ENCODE peak calls at places on chromosomes 3 and 15, in eight cellular contexts. One of them, this sample, is unnamed.

GRCh38 chr3:85821130-85821756 is 862.5 kb downstream of the CADM2 start:
- DNase-seq in mesothelial cell of epicardium: no peak
- DNase-seq in AG09319: no peak
- DNase-seq in tibial artery: no peak
- DNase-seq in astrocyte of the spinal cord: peak; percentile 14
- DNase-seq in endodermal cell: peak; percentile 80
- DNase-seq in lung: no peak
- DNase-seq in fibroblast of villous mesenchyme: no peak
- DNase-seq in this sample: no peak

GRCh38 chr3:97510795-97511194 is 253.8 kb upstream of the ARL6 start:
- DNase-seq in tibial artery: no peak
- DNase-seq in AG09319: no peak
- DNase-seq in fibroblast of villous mesenchyme: no peak
- DNase-seq in mesothelial cell of epicardium: no peak
- DNase-seq in astrocyte of the spinal cord: no peak
- DNase-seq in endodermal cell: peak; percentile 71
- DNase-seq in lung: no peak
- DNase-seq in this sample: no peak

GRCh38 chr15:36527512-36528162 is 51.8 kb upstream of the CDIN1 start:
- DNase-seq in astrocyte of the spinal cord: no peak
- DNase-seq in lung: no peak
- DNase-seq in fibroblast of villous mesenchyme: no peak
- DNase-seq in endodermal cell: no peak
- DNase-seq in tibial artery: no peak
- DNase-seq in mesothelial cell of epicardium: no peak
- DNase-seq in AG09319: no peak
- DNase-seq in this sample: no peak

GRCh38 chr15:70845616-70846360 is 8.2 kb downstream of the LARP6 start:
- DNase-seq in tibial artery: no peak
- DNase-seq in lung: no peak
- DNase-seq in astrocyte of the spinal cord: no peak
- DNase-seq in AG09319: no peak
- DNase-seq in fibroblast of villous mesenchyme: no peak
- DNase-seq in mesothelial cell of epicardium: no peak
- DNase-seq in endodermal cell: no peak
- DNase-seq in this sample: no peak

GRCh38 chr3:23390446-23390845 is 187.3 kb downstream of the UBE2E2 start:
- DNase-seq in mesothelial cell of epicardium: no peak
- DNase-seq in fibroblast of villous mesenchyme: no peak
- DNase-seq in astrocyte of the spinal cord: no peak
- DNase-seq in endodermal cell: no peak
- DNase-seq in lung: no peak
- DNase-seq in AG09319: no peak
- DNase-seq in tibial artery: no peak
- DNase-seq in this sample: no peak

GRCh38 chr3:124861041-124861440 is 26.1 kb downstream of the ITGB5 start:
- DNase-seq in astrocyte of the spinal cord: no peak
- DNase-seq in fibroblast of villous mesenchyme: peak; percentile 77
- DNase-seq in lung: no peak
- DNase-seq in AG09319: no peak
- DNase-seq in mesothelial cell of epicardium: no peak
- DNase-seq in endodermal cell: no peak
- DNase-seq in tibial artery: no peak
- DNase-seq in this sample: no peak

GRCh38 chr15:50840520-50840919 is 68.0 kb upstream of the AP4E1 start:
- DNase-seq in mesothelial cell of epicardium: no peak
- DNase-seq in AG09319: no peak
- DNase-seq in astrocyte of the spinal cord: no peak
- DNase-seq in tibial artery: no peak
- DNase-seq in fibroblast of villous mesenchyme: no peak
- DNase-seq in endodermal cell: peak; percentile 62
- DNase-seq in lung: no peak
- DNase-seq in this sample: no peak

GRCh38 chr15:80694624-80695098 is 449 bp upstream of the ABHD17C start:
- DNase-seq in fibroblast of villous mesenchyme: no peak
- DNase-seq in astrocyte of the spinal cord: no peak
- DNase-seq in tibial artery: no peak
- DNase-seq in AG09319: no peak
- DNase-seq in lung: no peak
- DNase-seq in mesothelial cell of epicardium: peak; percentile 53
- DNase-seq in endodermal cell: peak; percentile 75
- DNase-seq in this sample: no peak

GRCh38 chr15:34436956-34437442 is 609 bp downstream of the GOLGA8A start:
- DNase-seq in fibroblast of villous mesenchyme: peak; percentile 37
- DNase-seq in mesothelial cell of epicardium: peak; percentile 66
- DNase-seq in AG09319: peak; percentile 5
- DNase-seq in tibial artery: no peak
- DNase-seq in lung: no peak
- DNase-seq in endodermal cell: peak; percentile 83
- DNase-seq in astrocyte of the spinal cord: peak; percentile 32
- DNase-seq in this sample: no peak

GRCh38 chr3:39284457-39284881 is 4.6 kb upstream of the CX3CR1 start:
- DNase-seq in tibial artery: no peak
- DNase-seq in endodermal cell: peak; percentile 30
- DNase-seq in astrocyte of the spinal cord: peak; percentile 18
- DNase-seq in lung: no peak
- DNase-seq in AG09319: no peak
- DNase-seq in mesothelial cell of epicardium: no peak
- DNase-seq in fibroblast of villous mesenchyme: peak; percentile 26
- DNase-seq in this sample: no peak

GRCh38 chr15:69815793-69816192 is 281.9 kb downstream of the TLE3 start:
- DNase-seq in endodermal cell: no peak
- DNase-seq in AG09319: no peak
- DNase-seq in mesothelial cell of epicardium: no peak
- DNase-seq in tibial artery: no peak
- DNase-seq in astrocyte of the spinal cord: no peak
- DNase-seq in fibroblast of villous mesenchyme: no peak
- DNase-seq in lung: no peak
- DNase-seq in this sample: no peak

GRCh38 chr15:78811825-78812183 is 540 bp upstream of the ADAMTS7 start:
- DNase-seq in fibroblast of villous mesenchyme: no peak
- DNase-seq in AG09319: no peak
- DNase-seq in mesothelial cell of epicardium: peak; percentile 47
- DNase-seq in tibial artery: no peak
- DNase-seq in lung: no peak
- DNase-seq in astrocyte of the spinal cord: no peak
- DNase-seq in endodermal cell: no peak
- DNase-seq in this sample: no peak

GRCh38 chr15:67076147-67076843 is 10.9 kb downstream of the SMAD3 start:
- DNase-seq in AG09319: no peak
- DNase-seq in tibial artery: no peak
- DNase-seq in endodermal cell: no peak
- DNase-seq in mesothelial cell of epicardium: no peak
- DNase-seq in fibroblast of villous mesenchyme: peak; percentile 75
- DNase-seq in lung: no peak
- DNase-seq in astrocyte of the spinal cord: peak; percentile 87
- DNase-seq in this sample: no peak

GRCh38 chr3:101940521-101940992 is 91.2 kb downstream of the NFKBIZ start:
- DNase-seq in astrocyte of the spinal cord: peak; percentile 98
- DNase-seq in endodermal cell: peak; percentile 59
- DNase-seq in tibial artery: peak; percentile 53
- DNase-seq in mesothelial cell of epicardium: peak; percentile 57
- DNase-seq in lung: peak; percentile 41
- DNase-seq in AG09319: peak; percentile 75
- DNase-seq in fibroblast of villous mesenchyme: peak; percentile 99
- DNase-seq in this sample: peak; percentile 85

GRCh38 chr15:80403712-80404056 is 498 bp upstream of the ARNT2 start:
- DNase-seq in tibial artery: no peak
- DNase-seq in mesothelial cell of epicardium: peak; percentile 60
- DNase-seq in endodermal cell: peak; percentile 80
- DNase-seq in lung: no peak
- DNase-seq in AG09319: no peak
- DNase-seq in astrocyte of the spinal cord: peak; percentile 4
- DNase-seq in fibroblast of villous mesenchyme: no peak
- DNase-seq in this sample: no peak

GRCh38 chr3:126752303-126753190 is 48.5 kb downstream of the CHCHD6 start:
- DNase-seq in astrocyte of the spinal cord: peak; percentile 79
- DNase-seq in mesothelial cell of epicardium: peak; percentile 83
- DNase-seq in lung: peak; percentile 79
- DNase-seq in endodermal cell: peak; percentile 98
- DNase-seq in AG09319: peak; percentile 45
- DNase-seq in tibial artery: peak; percentile 70
- DNase-seq in fibroblast of villous mesenchyme: peak; percentile 78
- DNase-seq in this sample: no peak

GRCh38 chr3:50319181-50319871 is 3.2 kb downstream of the HYAL2 start:
- DNase-seq in lung: no peak
- DNase-seq in tibial artery: no peak
- DNase-seq in astrocyte of the spinal cord: no peak
- DNase-seq in AG09319: no peak
- DNase-seq in endodermal cell: no peak
- DNase-seq in mesothelial cell of epicardium: no peak
- DNase-seq in fibroblast of villous mesenchyme: no peak
- DNase-seq in this sample: no peak

GRCh38 chr3:184354121-184354728 is 7.2 kb downstream of the CLCN2 start:
- DNase-seq in astrocyte of the spinal cord: no peak
- DNase-seq in fibroblast of villous mesenchyme: no peak
- DNase-seq in AG09319: no peak
- DNase-seq in endodermal cell: peak; percentile 90
- DNase-seq in mesothelial cell of epicardium: peak; percentile 65
- DNase-seq in lung: no peak
- DNase-seq in tibial artery: no peak
- DNase-seq in this sample: no peak

GRCh38 chr3:53495518-53496501 is 1.4 kb downstream of the CACNA1D start:
- DNase-seq in tibial artery: no peak
- DNase-seq in endodermal cell: peak; percentile 73
- DNase-seq in astrocyte of the spinal cord: no peak
- DNase-seq in fibroblast of villous mesenchyme: no peak
- DNase-seq in AG09319: no peak
- DNase-seq in mesothelial cell of epicardium: peak; percentile 45
- DNase-seq in lung: no peak
- DNase-seq in this sample: no peak

GRCh38 chr3:20194793-20195460 is 8.9 kb upstream of the SGO1 start:
- DNase-seq in astrocyte of the spinal cord: no peak
- DNase-seq in endodermal cell: no peak
- DNase-seq in lung: no peak
- DNase-seq in mesothelial cell of epicardium: no peak
- DNase-seq in AG09319: no peak
- DNase-seq in fibroblast of villous mesenchyme: no peak
- DNase-seq in tibial artery: no peak
- DNase-seq in this sample: no peak

GRCh38 chr3:186097663-186098451 is 11.0 kb downstream of the ETV5 start:
- DNase-seq in mesothelial cell of epicardium: peak; percentile 64
- DNase-seq in fibroblast of villous mesenchyme: peak; percentile 78
- DNase-seq in lung: peak; percentile 85
- DNase-seq in astrocyte of the spinal cord: peak; percentile 93
- DNase-seq in endodermal cell: peak; percentile 94
- DNase-seq in tibial artery: peak; percentile 43
- DNase-seq in AG09319: no peak
- DNase-seq in this sample: peak; percentile 85

GRCh38 chr3:99549918-99550603 is 88.3 kb upstream of the COL8A1 start:
- DNase-seq in lung: no peak
- DNase-seq in AG09319: no peak
- DNase-seq in tibial artery: no peak
- DNase-seq in endodermal cell: no peak
- DNase-seq in fibroblast of villous mesenchyme: peak; percentile 42
- DNase-seq in mesothelial cell of epicardium: no peak
- DNase-seq in astrocyte of the spinal cord: no peak
- DNase-seq in this sample: no peak

GRCh38 chr15:43165801-43166325 is 19.3 kb upstream of the CCNDBP1 start:
- DNase-seq in lung: no peak
- DNase-seq in AG09319: no peak
- DNase-seq in mesothelial cell of epicardium: no peak
- DNase-seq in astrocyte of the spinal cord: no peak
- DNase-seq in fibroblast of villous mesenchyme: peak; percentile 31
- DNase-seq in tibial artery: no peak
- DNase-seq in endodermal cell: no peak
- DNase-seq in this sample: no peak
- TF ChIP-seq CTCF in lung: no peak
- TF ChIP-seq CTCF in AG09319: no peak
- TF ChIP-seq CTCF in mesothelial cell of epicardium: no peak
- TF ChIP-seq CTCF in astrocyte of the spinal cord: no peak
- TF ChIP-seq CTCF in fibroblast of villous mesenchyme: no peak
- TF ChIP-seq CTCF in tibial artery: no peak
- TF ChIP-seq CTCF in endodermal cell: no peak
- TF ChIP-seq CTCF in this sample: no peak

GRCh38 chr15:68578175-68578959 is 426 bp upstream of the CORO2B start:
- DNase-seq in mesothelial cell of epicardium: peak; percentile 68
- DNase-seq in AG09319: peak; percentile 35
- DNase-seq in fibroblast of villous mesenchyme: peak; percentile 59
- DNase-seq in tibial artery: peak; percentile 66
- DNase-seq in astrocyte of the spinal cord: peak; percentile 73
- DNase-seq in lung: peak; percentile 45
- DNase-seq in endodermal cell: peak; percentile 84
- DNase-seq in this sample: no peak
- TF ChIP-seq CTCF in mesothelial cell of epicardium: no peak
- TF ChIP-seq CTCF in AG09319: peak; percentile 47
- TF ChIP-seq CTCF in fibroblast of villous mesenchyme: peak; percentile 41
- TF ChIP-seq CTCF in tibial artery: peak; percentile 40
- TF ChIP-seq CTCF in astrocyte of the spinal cord: peak; percentile 48
- TF ChIP-seq CTCF in lung: peak; percentile 55
- TF ChIP-seq CTCF in endodermal cell: peak; percentile 56
- TF ChIP-seq CTCF in this sample: peak; percentile 45

GRCh38 chr3:48119495-48120193 is 68.6 kb downstream of the CDC25A start:
- DNase-seq in tibial artery: peak; percentile 64
- DNase-seq in mesothelial cell of epicardium: no peak
- DNase-seq in fibroblast of villous mesenchyme: peak; percentile 78
- DNase-seq in lung: peak; percentile 30
- DNase-seq in AG09319: no peak
- DNase-seq in endodermal cell: no peak
- DNase-seq in astrocyte of the spinal cord: peak; percentile 32
- DNase-seq in this sample: no peak
- TF ChIP-seq CTCF in tibial artery: no peak
- TF ChIP-seq CTCF in mesothelial cell of epicardium: no peak
- TF ChIP-seq CTCF in fibroblast of villous mesenchyme: no peak
- TF ChIP-seq CTCF in lung: no peak
- TF ChIP-seq CTCF in AG09319: peak; percentile 1
- TF ChIP-seq CTCF in endodermal cell: no peak
- TF ChIP-seq CTCF in astrocyte of the spinal cord: no peak
- TF ChIP-seq CTCF in this sample: no peak

GRCh38 chr3:69869643-69870042 is 129.9 kb upstream of the SAMMSON start:
- DNase-seq in astrocyte of the spinal cord: peak; percentile 62
- DNase-seq in fibroblast of villous mesenchyme: peak; percentile 97
- DNase-seq in tibial artery: no peak
- DNase-seq in AG09319: no peak
- DNase-seq in mesothelial cell of epicardium: no peak
- DNase-seq in endodermal cell: no peak
- DNase-seq in lung: no peak
- DNase-seq in this sample: no peak
- TF ChIP-seq CTCF in astrocyte of the spinal cord: no peak
- TF ChIP-seq CTCF in fibroblast of villous mesenchyme: no peak
- TF ChIP-seq CTCF in tibial artery: no peak
- TF ChIP-seq CTCF in AG09319: no peak
- TF ChIP-seq CTCF in mesothelial cell of epicardium: no peak
- TF ChIP-seq CTCF in endodermal cell: no peak
- TF ChIP-seq CTCF in lung: no peak
- TF ChIP-seq CTCF in this sample: no peak

DNA sequence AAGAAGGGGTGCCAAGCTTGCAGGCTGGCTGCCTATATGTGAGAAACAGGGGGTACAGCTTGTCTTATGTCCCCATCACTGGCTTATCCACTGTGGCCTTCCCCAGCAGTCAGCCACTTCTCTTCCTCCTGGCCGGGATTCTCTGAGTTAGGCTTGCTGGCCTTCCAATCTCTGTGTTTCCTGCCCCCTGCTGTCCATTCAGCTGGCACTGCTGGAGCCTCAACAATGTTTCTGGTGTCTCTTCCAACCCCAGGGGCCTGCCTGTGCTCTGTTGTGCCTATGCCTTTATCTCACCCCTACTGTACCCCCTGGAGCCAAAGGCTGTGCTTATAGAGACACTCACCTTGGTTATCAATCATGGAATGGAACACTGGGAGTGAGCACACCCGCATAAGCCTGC is 36.5 kb downstream of the ANAPC13 start:
- DNase-seq in mesothelial cell of epicardium: no peak
- DNase-seq in lung: no peak
- DNase-seq in fibroblast of villous mesenchyme: peak; percentile 51
- DNase-seq in tibial artery: peak; percentile 41
- DNase-seq in astrocyte of the spinal cord: no peak
- DNase-seq in endodermal cell: peak; percentile 85
- DNase-seq in AG09319: no peak
- DNase-seq in this sample: no peak
- TF ChIP-seq CTCF in mesothelial cell of epicardium: no peak
- TF ChIP-seq CTCF in lung: no peak
- TF ChIP-seq CTCF in fibroblast of villous mesenchyme: peak; percentile 56
- TF ChIP-seq CTCF in tibial artery: peak; percentile 24
- TF ChIP-seq CTCF in astrocyte of the spinal cord: peak; percentile 58
- TF ChIP-seq CTCF in endodermal cell: peak; percentile 80
- TF ChIP-seq CTCF in AG09319: peak; percentile 35
- TF ChIP-seq CTCF in this sample: peak; percentile 77